ENCODE peak calls at places on chromosomes 6 and 20, in six cellular contexts. O, X, P, Y, L and S are unnamed samples.

GRCh38 chr6:37807656-37808055 is 11.9 kb upstream of the ZFAND3 start:
- DNase-seq in O (no peak), X (no peak), P (no peak), Y (peak; percentile 31), L (no peak), S (no peak)

GRCh38 chr6:167092672-167093339 is 30.1 kb upstream of the CCR6 start:
- DNase-seq in O (no peak), X (no peak), P (no peak), Y (no peak), L (no peak), S (no peak)

GRCh38 chr6:47400581-47400980 is 77.0 kb upstream of the CD2AP start:
- DNase-seq in O (no peak), X (no peak), P (no peak), Y (no peak), L (no peak), S (no peak)

GRCh38 chr6:17705428-17705777 is 1.3 kb downstream of the NUP153 start:
- DNase-seq in O (no peak), X (peak; percentile 90), P (peak; percentile 64), Y (peak; percentile 87), L (no peak), S (no peak)

GRCh38 chr6:54981647-54982046 is 135.1 kb downstream of the FAM83B start:
- DNase-seq in O (no peak), X (no peak), P (no peak), Y (no peak), L (no peak), S (no peak)

GRCh38 chr6:87755697-87756671 is 54.0 kb upstream of the AKIRIN2 start:
- DNase-seq in O (no peak), X (peak; percentile 73), P (no peak), Y (peak; percentile 47), L (no peak), S (no peak)

GRCh38 chr6:161362266-161362665 is 88.4 kb upstream of the AGPAT4 start:
- DNase-seq in O (no peak), X (no peak), P (no peak), Y (no peak), L (no peak), S (no peak)

GRCh38 chr6:14274552-14275492 is 157.2 kb downstream of the CD83 start:
- DNase-seq in O (no peak), X (no peak), P (no peak), Y (no peak), L (no peak), S (no peak)

GRCh38 chr6:44542401-44543116 is 155.1 kb downstream of the CDC5L start:
- DNase-seq in O (no peak), X (no peak), P (no peak), Y (peak; percentile 44), L (no peak), S (no peak)

GRCh38 chr20:3686867-3687321 is 5.1 kb upstream of the ADAM33 start:
- DNase-seq in O (no peak), X (no peak), P (peak; percentile 91), Y (peak; percentile 93), L (no peak), S (no peak)

GRCh38 chr20:41704896-41705295 is 86.7 kb upstream of the CHD6 start:
- DNase-seq in O (no peak), X (no peak), P (no peak), Y (no peak), L (no peak), S (no peak)

GRCh38 chr6:98343004-98343403 is 491.4 kb upstream of the POU3F2 start:
- DNase-seq in O (no peak), X (no peak), P (no peak), Y (no peak), L (no peak), S (no peak)

GRCh38 chr20:57810511-57811372 is 100.9 kb upstream of the PMEPA1 start:
- DNase-seq in O (no peak), X (no peak), P (no peak), Y (no peak), L (no peak), S (no peak)

GRCh38 chr20:62785381-62785780 is 10.9 kb upstream of the MRGBP start:
- DNase-seq in O (no peak), X (no peak), P (no peak), Y (no peak), L (no peak), S (no peak)

GRCh38 chr6:149320745-149321240 is 3.3 kb downstream of the TAB2 start:
- DNase-seq in O (no peak), X (peak; percentile 39), P (no peak), Y (no peak), L (no peak), S (no peak)

GRCh38 chr6:158739673-158740072 is 79.5 kb downstream of the EZR start:
- DNase-seq in O (no peak), X (no peak), P (no peak), Y (no peak), L (no peak), S (no peak)

GRCh38 chr6:30769088-30769852 is 24.9 kb upstream of the IER3 start:
- DNase-seq in O (peak; percentile 80), X (peak; percentile 73), P (peak; percentile 94), Y (peak; percentile 93), L (peak; percentile 75), S (no peak)

GRCh38 chr20:15031546-15032351 is 694.3 kb upstream of the FLRT3 start:
- DNase-seq in O (no peak), X (no peak), P (no peak), Y (no peak), L (no peak), S (no peak)

GRCh38 chr6:3414704-3415453 is 42.0 kb downstream of the SLC22A23 start:
- DNase-seq in O (no peak), X (peak; percentile 43), P (no peak), Y (no peak), L (no peak), S (no peak)

GRCh38 chr6:159334068-159334467 is 164.9 kb downstream of the FNDC1 start:
- DNase-seq in O (no peak), X (no peak), P (no peak), Y (no peak), L (no peak), S (no peak)